ENCODE peak calls at places on chromosomes 3 and 15, in four cellular contexts. A is HL-60, S is K562, E is GM12878. P is an unnamed sample.

GRCh38 chr3:138348107-138348949 is at the start of gene MRAS:
- DNase-seq in A (peak; percentile 14), S (peak; percentile 68), E (no peak), P (peak; percentile 32)

GRCh38 chr15:90581771-90582471 is 52.2 kb downstream of the CRTC3 start:
- DNase-seq in A (no peak), S (no peak), E (no peak), P (no peak)

GRCh38 chr3:62261121-62261520 is 112.2 kb downstream of the FEZF2 start:
- DNase-seq in A (no peak), S (no peak), E (no peak), P (no peak)

GRCh38 chr3:71955549-71956373 is 170.8 kb upstream of the PROK2 start:
- DNase-seq in A (no peak), S (peak; percentile 66), E (peak; percentile 61), P (no peak)

GRCh38 chr3:43304126-43304525 is 17.8 kb downstream of the SNRK start:
- DNase-seq in A (no peak), S (no peak), E (no peak), P (no peak)

GRCh38 chr15:91521996-91522395 is 331.5 kb upstream of the SLCO3A1 start:
- DNase-seq in A (no peak), S (no peak), E (no peak), P (no peak)

GRCh38 chr15:70902105-70902504 is 9.5 kb downstream of the LRRC49 start:
- DNase-seq in A (no peak), S (no peak), E (no peak), P (no peak)

GRCh38 chr15:40929730-40930429 is 740 bp downstream of the DLL4 start:
- DNase-seq in A (no peak), S (peak; percentile 71), E (no peak), P (no peak)

GRCh38 chr15:64635486-64635815 is 139.9 kb downstream of the RBPMS2 start:
- DNase-seq in A (no peak), S (peak; percentile 21), E (peak; percentile 73), P (no peak)

GRCh38 chr15:70470556-70471191 is 292.7 kb downstream of the UACA start:
- DNase-seq in A (no peak), S (no peak), E (no peak), P (no peak)

GRCh38 chr15:29071907-29072273 is 186.1 kb downstream of the APBA2 start:
- DNase-seq in A (no peak), S (no peak), E (no peak), P (no peak)

GRCh38 chr15:41780266-41780665 is 6.0 kb downstream of the MAPKBP1 start:
- DNase-seq in A (no peak), S (no peak), E (no peak), P (no peak)

GRCh38 chr3:30294241-30294667 is 312.1 kb upstream of the TGFBR2 start:
- DNase-seq in A (no peak), S (no peak), E (no peak), P (no peak)

GRCh38 chr15:52558196-52558595 is 10.6 kb downstream of the ARPP19 start:
- DNase-seq in A (no peak), S (peak; percentile 54), E (peak; percentile 84), P (no peak)

GRCh38 chr15:64354683-64355558 is 1.1 kb downstream of the CSNK1G1 start:
- DNase-seq in A (no peak), S (peak; percentile 21), E (no peak), P (no peak)

GRCh38 chr15:101476756-101477155 is 12.8 kb downstream of the PCSK6 start:
- DNase-seq in A (no peak), S (no peak), E (no peak), P (no peak)

GRCh38 chr15:69060041-69060481 is 45.6 kb downstream of the NOX5 start:
- DNase-seq in A (no peak), S (no peak), E (no peak), P (no peak)

GRCh38 chr3:193981534-193981933 is 154.4 kb upstream of the HES1 start:
- DNase-seq in A (no peak), S (no peak), E (no peak), P (no peak)

GRCh38 chr3:106534206-106534605 is 665.4 kb upstream of the CBLB start:
- DNase-seq in A (peak; percentile 29), S (no peak), E (no peak), P (no peak)

GRCh38 chr3:113698891-113699465 is 2.5 kb upstream of the USF3 start:
- DNase-seq in A (no peak), S (peak; percentile 11), E (no peak), P (no peak)

GRCh38 chr3:2354702-2355101 is 256.0 kb downstream of the CNTN4 start:
- DNase-seq in A (no peak), S (no peak), E (no peak), P (no peak)

GRCh38 chr15:96054606-96055005 is 275.9 kb upstream of the NR2F2 start:
- DNase-seq in A (no peak), S (peak; percentile 51), E (no peak), P (no peak)

GRCh38 chr3:170867143-170867542 is 2.9 kb downstream of the RPL22L1 start:
- DNase-seq in A (no peak), S (no peak), E (no peak), P (no peak)

GRCh38 chr3:102200126-102200525 is 234.7 kb upstream of the ZPLD1 start:
- DNase-seq in A (no peak), S (no peak), E (no peak), P (no peak)

GRCh38 chr15:58057559-58057958 is 8.0 kb downstream of the ALDH1A2 start:
- DNase-seq in A (no peak), S (no peak), E (no peak), P (no peak)

GRCh38 chr3:40185029-40185695 is 124.3 kb upstream of the EIF1B start:
- DNase-seq in A (no peak), S (no peak), E (peak; percentile 53), P (no peak)

DNA sequence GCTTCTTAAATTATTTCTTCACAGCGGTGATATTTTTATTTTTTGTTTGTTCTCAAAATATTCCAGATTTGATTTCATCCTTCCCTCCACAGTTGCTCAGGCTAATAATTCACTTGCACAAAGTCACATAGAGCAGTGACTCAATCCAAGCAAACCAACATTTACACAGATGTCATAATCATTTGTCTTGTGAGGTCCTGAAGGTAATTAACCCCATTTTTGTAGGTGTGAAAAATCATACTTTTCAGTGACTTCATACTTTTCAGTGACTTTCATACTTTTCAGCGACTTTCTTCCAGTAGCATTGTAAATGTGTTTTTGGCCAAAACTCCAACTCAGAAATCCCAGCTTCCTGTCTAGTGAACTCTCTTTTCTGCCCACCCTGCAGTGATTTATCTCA is 32.1 kb downstream of the CD200 start:
- DNase-seq in A (no peak), S (no peak), E (no peak), P (no peak)
- TF ChIP-seq SPI1 in A (no peak), S (no peak), E (no peak), P (no peak)

DNA sequence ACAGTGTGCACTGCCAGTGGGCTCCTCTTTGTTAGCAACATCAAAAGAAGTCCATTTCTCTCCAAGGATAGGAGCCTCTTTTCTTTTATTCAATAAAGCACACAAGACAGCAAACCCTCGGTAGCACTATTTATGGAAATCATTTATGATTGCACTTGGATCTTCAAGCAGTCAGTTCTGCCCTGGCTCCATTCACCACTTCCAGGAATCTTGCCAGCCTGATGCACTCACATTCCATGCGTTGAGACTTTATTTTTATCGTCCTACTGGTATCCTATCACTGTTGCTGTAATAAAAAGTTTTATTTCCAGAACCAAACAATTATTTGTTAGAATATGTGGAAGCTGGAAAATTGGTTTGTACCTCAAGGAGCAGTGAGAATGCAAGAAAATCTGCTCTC is 412.1 kb downstream of the TBL1XR1 start:
- DNase-seq in A (no peak), S (no peak), E (no peak), P (no peak)
- TF ChIP-seq SPI1 in A (no peak), S (no peak), E (no peak), P (no peak)

DNA sequence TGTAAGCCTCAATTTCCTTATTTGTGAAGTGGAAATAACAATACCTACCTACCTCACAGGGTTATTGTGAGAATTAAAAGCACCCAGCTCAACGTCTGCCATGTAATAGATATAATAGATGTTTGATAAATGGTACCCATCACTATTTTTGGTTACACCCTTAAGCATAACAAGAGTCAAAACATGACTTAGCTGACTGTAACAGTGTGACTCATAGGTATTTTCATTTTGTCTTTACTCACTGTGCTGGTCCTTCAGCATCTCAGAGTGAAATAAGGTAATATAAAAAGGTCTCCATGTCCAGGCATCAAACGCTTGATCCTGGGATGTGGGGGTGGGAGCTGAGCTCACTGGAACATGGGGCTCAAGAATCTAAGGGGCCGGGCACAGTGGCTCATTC is 3.1 kb downstream of the CPLX3 start:
- DNase-seq in A (no peak), S (no peak), E (no peak), P (no peak)
- TF ChIP-seq SPI1 in A (no peak), S (no peak), E (no peak), P (no peak)

DNA sequence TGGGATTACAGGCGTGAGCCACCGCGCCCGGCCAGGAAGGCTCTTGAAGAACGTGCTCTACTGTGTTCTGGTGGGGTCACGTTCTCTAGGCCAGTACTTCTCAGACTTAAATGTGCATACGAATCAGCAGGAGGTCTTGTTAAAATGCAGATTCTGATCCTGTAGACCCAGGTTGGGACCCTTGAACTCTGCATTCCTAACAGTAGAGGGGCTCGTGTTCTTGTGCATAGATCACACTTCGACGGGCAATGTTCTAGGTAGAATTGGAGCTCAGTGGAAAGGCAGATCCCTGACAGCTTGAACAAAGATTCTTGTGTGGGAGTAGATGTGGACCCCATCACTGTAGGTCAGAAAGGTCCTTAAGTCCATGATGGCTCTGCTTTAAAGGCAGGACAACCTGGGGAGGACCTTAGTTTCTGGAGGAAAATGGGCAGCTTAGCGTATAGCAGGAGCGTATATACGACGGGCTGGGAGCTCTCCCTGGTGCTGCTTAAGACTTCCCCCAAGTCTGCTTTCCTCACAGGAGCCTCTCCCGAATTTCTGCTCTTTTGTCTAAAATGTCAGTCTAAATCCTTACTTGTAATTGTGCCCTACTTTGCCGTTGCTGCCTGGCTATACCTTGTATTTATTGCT is 16.9 kb upstream of the FAM81A start:
- DNase-seq in A (no peak), S (no peak), E (no peak), P (no peak)
- TF ChIP-seq SPI1 in A (no peak), S (no peak), E (no peak), P (no peak)

DNA sequence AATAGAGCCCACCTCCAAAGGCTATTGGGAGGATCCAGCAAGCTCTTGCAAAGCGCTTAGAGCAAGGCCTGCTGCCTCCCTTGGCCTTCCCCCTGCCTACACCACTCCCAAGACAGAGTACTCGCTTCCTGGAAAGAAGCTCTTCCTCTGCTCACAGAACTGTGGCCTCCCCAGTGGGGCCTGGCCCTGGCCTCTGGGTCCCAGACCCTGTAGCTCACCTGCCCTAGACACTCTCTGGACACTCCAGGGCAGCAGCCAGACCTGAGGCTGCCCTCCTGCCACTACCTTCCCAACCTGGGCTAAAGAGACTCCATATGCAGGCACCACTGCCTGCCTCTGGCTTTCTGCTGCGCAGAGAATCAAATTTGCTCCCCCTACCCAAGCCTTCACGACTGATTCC is 49.9 kb downstream of the GRIP2 start:
- DNase-seq in A (no peak), S (no peak), E (no peak), P (no peak)
- TF ChIP-seq SPI1 in A (no peak), S (no peak), E (no peak), P (no peak)

DNA sequence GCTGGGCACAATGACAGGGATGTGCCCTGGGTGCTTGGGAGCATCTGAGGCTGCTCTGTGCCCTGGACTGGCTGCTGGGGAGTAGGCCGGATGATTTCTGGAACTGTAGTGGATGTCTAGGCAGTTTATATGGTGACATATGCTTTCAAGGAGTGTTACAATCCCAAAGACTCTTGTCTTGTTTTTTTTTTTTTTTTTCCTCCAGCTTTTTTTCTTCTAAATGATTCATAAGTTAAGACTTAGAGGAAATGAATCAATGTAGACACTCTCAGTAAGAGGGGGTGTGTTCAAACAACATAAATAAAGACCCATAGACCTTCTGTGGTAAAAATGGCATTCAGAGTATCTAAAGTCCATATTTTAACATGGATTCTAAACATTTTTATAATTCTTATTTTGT is 706.1 kb upstream of the GOLIM4 start:
- DNase-seq in A (no peak), S (no peak), E (no peak), P (no peak)
- TF ChIP-seq SPI1 in A (no peak), S (no peak), E (no peak), P (no peak)

GRCh38 chr3:11093823-11094340 is 60.4 kb upstream of the HRH1 start:
- DNase-seq in A (no peak), S (no peak), E (no peak), P (no peak)
- TF ChIP-seq SPI1 in A (no peak), S (no peak), E (no peak), P (no peak)